ENCODE peak calls at places on chromosomes 6 and 20, in seven cellular contexts. One of them, this sample, is unnamed.

GRCh38 chr6:26022166-26022510 is 59.5 kb downstream of the TRIM38 start:
- DNase-seq in SK-N-SH: peak; percentile 45
- DNase-seq in OCI-LY7: peak; percentile 88
- DNase-seq in HCT116: peak; percentile 71
- DNase-seq in hepatocyte: peak; percentile 82
- DNase-seq in neural progenitor cell: peak; percentile 60
- DNase-seq in GM23338: peak; percentile 67
- DNase-seq in this sample: peak; percentile 55

GRCh38 chr20:20083796-20084195 is 31.5 kb downstream of the CFAP61 start:
- DNase-seq in OCI-LY7: peak; percentile 48
- DNase-seq in hepatocyte: peak; percentile 54
- DNase-seq in SK-N-SH: peak; percentile 31
- DNase-seq in HCT116: peak; percentile 19
- DNase-seq in neural progenitor cell: peak; percentile 58
- DNase-seq in GM23338: peak; percentile 82
- DNase-seq in this sample: peak; percentile 64

GRCh38 chr20:63002511-63002910 is 4.3 kb downstream of the BHLHE23 start:
- DNase-seq in HCT116: no peak
- DNase-seq in neural progenitor cell: no peak
- DNase-seq in GM23338: no peak
- DNase-seq in OCI-LY7: no peak
- DNase-seq in SK-N-SH: no peak
- DNase-seq in hepatocyte: no peak
- DNase-seq in this sample: no peak

GRCh38 chr6:97009781-97010492 is 85.4 kb downstream of the KLHL32 start:
- DNase-seq in GM23338: no peak
- DNase-seq in HCT116: no peak
- DNase-seq in SK-N-SH: no peak
- DNase-seq in OCI-LY7: no peak
- DNase-seq in hepatocyte: no peak
- DNase-seq in neural progenitor cell: no peak
- DNase-seq in this sample: no peak

GRCh38 chr6:21375206-21375605 is 218.3 kb upstream of the SOX4 start:
- DNase-seq in GM23338: no peak
- DNase-seq in HCT116: no peak
- DNase-seq in SK-N-SH: no peak
- DNase-seq in OCI-LY7: no peak
- DNase-seq in hepatocyte: no peak
- DNase-seq in neural progenitor cell: no peak
- DNase-seq in this sample: no peak

GRCh38 chr6:14441371-14441781 is 323.8 kb downstream of the CD83 start:
- DNase-seq in neural progenitor cell: peak; percentile 87
- DNase-seq in OCI-LY7: no peak
- DNase-seq in HCT116: no peak
- DNase-seq in hepatocyte: no peak
- DNase-seq in GM23338: no peak
- DNase-seq in SK-N-SH: no peak
- DNase-seq in this sample: no peak

GRCh38 chr6:84618836-84619235 is 145.6 kb downstream of the TBX18 start:
- DNase-seq in hepatocyte: no peak
- DNase-seq in neural progenitor cell: peak; percentile 67
- DNase-seq in HCT116: no peak
- DNase-seq in GM23338: peak; percentile 62
- DNase-seq in OCI-LY7: no peak
- DNase-seq in SK-N-SH: no peak
- DNase-seq in this sample: no peak

GRCh38 chr6:167588181-167588919 is 238.4 kb upstream of the AFDN start:
- DNase-seq in OCI-LY7: no peak
- DNase-seq in neural progenitor cell: no peak
- DNase-seq in HCT116: no peak
- DNase-seq in hepatocyte: no peak
- DNase-seq in GM23338: no peak
- DNase-seq in SK-N-SH: no peak
- DNase-seq in this sample: no peak

GRCh38 chr6:111686249-111686997 is 80.7 kb upstream of the TRAF3IP2 start:
- DNase-seq in HCT116: no peak
- DNase-seq in hepatocyte: no peak
- DNase-seq in GM23338: peak; percentile 38
- DNase-seq in OCI-LY7: no peak
- DNase-seq in neural progenitor cell: peak; percentile 90
- DNase-seq in SK-N-SH: peak; percentile 50
- DNase-seq in this sample: no peak

GRCh38 chr6:142757827-142758226 is 187.1 kb downstream of the HIVEP2 start:
- DNase-seq in SK-N-SH: no peak
- DNase-seq in neural progenitor cell: no peak
- DNase-seq in HCT116: no peak
- DNase-seq in GM23338: no peak
- DNase-seq in OCI-LY7: no peak
- DNase-seq in hepatocyte: no peak
- DNase-seq in this sample: no peak
- TF ChIP-seq EZH2phosphoT487 in SK-N-SH: no peak
- TF ChIP-seq EZH2phosphoT487 in neural progenitor cell: no peak
- TF ChIP-seq EZH2phosphoT487 in HCT116: no peak
- TF ChIP-seq EZH2phosphoT487 in GM23338: no peak
- TF ChIP-seq EZH2phosphoT487 in OCI-LY7: no peak
- TF ChIP-seq EZH2phosphoT487 in hepatocyte: no peak
- TF ChIP-seq EZH2phosphoT487 in this sample: no peak

GRCh38 chr6:104954091-104954797 is 2.7 kb upstream of the LIN28B start:
- DNase-seq in HCT116: no peak
- DNase-seq in neural progenitor cell: peak; percentile 49
- DNase-seq in OCI-LY7: no peak
- DNase-seq in GM23338: peak; percentile 56
- DNase-seq in hepatocyte: no peak
- DNase-seq in SK-N-SH: no peak
- DNase-seq in this sample: no peak
- H3K4me3 ChIP-seq in HCT116: no peak overlapping the region
- H3K4me3 ChIP-seq in neural progenitor cell: peak overlapping the region; percentile 65
- H3K4me3 ChIP-seq in OCI-LY7: no peak overlapping the region
- H3K4me3 ChIP-seq in GM23338: peak overlapping the region; percentile 57
- H3K4me3 ChIP-seq in hepatocyte: no peak overlapping the region
- H3K4me3 ChIP-seq in SK-N-SH: no peak overlapping the region
- H3K4me3 ChIP-seq in this sample: no peak overlapping the region

DNA sequence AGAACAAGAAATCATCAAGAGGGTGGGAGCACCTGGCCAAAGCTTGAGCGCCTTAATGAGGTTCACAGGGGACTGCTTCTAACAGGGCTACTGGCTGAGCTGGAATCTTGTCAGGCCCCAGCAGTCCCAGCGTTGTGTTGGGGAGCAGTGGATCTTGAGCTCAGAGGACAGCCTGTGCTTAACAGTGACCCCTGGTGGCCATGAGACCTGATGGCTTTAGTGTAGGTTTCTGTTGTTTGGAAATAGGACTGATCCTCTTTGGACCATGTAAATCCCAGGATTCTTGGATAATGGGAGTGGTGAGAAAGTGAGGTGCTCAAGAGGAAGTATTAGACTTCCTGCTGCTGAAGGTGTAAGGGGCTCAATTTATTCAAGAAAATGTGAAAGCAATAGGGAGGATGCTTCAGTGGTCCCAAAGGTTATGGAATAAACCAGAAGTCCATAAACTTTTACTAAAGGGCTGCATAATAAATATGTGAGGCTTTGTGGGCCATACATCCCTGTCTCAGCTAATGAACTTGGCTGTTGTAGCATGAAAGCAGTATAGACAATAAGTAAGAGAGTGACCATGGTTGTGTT is 216.2 kb downstream of the NFATC2 start:
- DNase-seq in GM23338: peak; percentile 84
- DNase-seq in OCI-LY7: peak; percentile 10
- DNase-seq in SK-N-SH: peak; percentile 52
- DNase-seq in neural progenitor cell: peak; percentile 82
- DNase-seq in hepatocyte: peak; percentile 71
- DNase-seq in HCT116: peak; percentile 54
- DNase-seq in this sample: peak; percentile 51
- TF ChIP-seq CTCF in GM23338: peak; percentile 78
- TF ChIP-seq CTCF in OCI-LY7: peak; percentile 68
- TF ChIP-seq CTCF in SK-N-SH: peak; percentile 52
- TF ChIP-seq CTCF in neural progenitor cell: peak; percentile 85
- TF ChIP-seq CTCF in hepatocyte: peak; percentile 58
- TF ChIP-seq CTCF in HCT116: peak; percentile 86
- TF ChIP-seq CTCF in this sample: peak; percentile 89

DNA sequence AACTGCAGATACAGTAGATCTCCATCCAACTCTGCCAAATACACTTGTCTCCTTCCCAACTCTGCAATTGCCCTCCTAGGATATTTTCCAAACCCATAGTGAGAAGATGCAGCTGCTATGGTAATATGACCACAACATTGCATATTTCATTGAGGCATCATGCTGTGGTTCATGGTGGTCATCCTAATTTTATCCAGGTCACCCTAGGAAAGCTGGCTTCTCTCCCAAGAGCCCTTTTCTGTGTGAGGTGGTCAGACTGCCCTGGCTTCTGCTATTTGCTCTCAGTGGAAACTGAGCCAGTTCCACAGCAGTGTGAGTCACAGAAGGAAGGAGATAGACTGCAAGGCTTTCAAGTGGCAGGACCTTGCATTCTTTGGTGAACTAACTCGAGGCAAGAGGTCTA is 5.5 kb downstream of the OGFRL1 start:
- DNase-seq in OCI-LY7: no peak
- DNase-seq in hepatocyte: no peak
- DNase-seq in HCT116: no peak
- DNase-seq in neural progenitor cell: no peak
- DNase-seq in SK-N-SH: no peak
- DNase-seq in GM23338: no peak
- DNase-seq in this sample: no peak
- TF ChIP-seq EZH2phosphoT487 in OCI-LY7: no peak
- TF ChIP-seq EZH2phosphoT487 in hepatocyte: no peak
- TF ChIP-seq EZH2phosphoT487 in HCT116: no peak
- TF ChIP-seq EZH2phosphoT487 in neural progenitor cell: no peak
- TF ChIP-seq EZH2phosphoT487 in SK-N-SH: no peak
- TF ChIP-seq EZH2phosphoT487 in GM23338: no peak
- TF ChIP-seq EZH2phosphoT487 in this sample: no peak

DNA sequence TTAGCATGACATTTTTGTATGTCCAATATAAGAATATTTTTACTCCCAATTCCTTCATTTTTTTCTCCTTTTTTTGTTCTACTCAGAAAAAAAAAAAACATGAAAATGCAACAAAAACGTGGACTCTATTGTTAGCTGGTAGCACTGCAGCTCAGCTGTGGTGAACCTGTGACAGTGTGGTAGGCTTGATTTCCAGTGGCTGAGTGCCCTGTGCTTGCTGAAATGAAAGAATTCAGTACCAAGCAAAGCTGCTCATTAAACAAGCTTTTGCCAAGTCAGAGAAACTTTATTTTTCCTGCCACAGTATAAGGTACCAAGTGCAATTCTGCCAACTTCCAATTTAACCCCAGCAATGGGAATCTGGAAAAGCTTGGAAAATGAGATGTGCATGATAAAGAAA is 215.1 kb downstream of the SLC35F1 start:
- DNase-seq in neural progenitor cell: no peak
- DNase-seq in SK-N-SH: no peak
- DNase-seq in GM23338: no peak
- DNase-seq in hepatocyte: no peak
- DNase-seq in HCT116: no peak
- DNase-seq in OCI-LY7: no peak
- DNase-seq in this sample: no peak
- H3K4me3 ChIP-seq in neural progenitor cell: no peak overlapping the region
- H3K4me3 ChIP-seq in SK-N-SH: no peak overlapping the region
- H3K4me3 ChIP-seq in GM23338: no peak overlapping the region
- H3K4me3 ChIP-seq in hepatocyte: no peak overlapping the region
- H3K4me3 ChIP-seq in HCT116: no peak overlapping the region
- H3K4me3 ChIP-seq in OCI-LY7: no peak overlapping the region
- H3K4me3 ChIP-seq in this sample: no peak overlapping the region

DNA sequence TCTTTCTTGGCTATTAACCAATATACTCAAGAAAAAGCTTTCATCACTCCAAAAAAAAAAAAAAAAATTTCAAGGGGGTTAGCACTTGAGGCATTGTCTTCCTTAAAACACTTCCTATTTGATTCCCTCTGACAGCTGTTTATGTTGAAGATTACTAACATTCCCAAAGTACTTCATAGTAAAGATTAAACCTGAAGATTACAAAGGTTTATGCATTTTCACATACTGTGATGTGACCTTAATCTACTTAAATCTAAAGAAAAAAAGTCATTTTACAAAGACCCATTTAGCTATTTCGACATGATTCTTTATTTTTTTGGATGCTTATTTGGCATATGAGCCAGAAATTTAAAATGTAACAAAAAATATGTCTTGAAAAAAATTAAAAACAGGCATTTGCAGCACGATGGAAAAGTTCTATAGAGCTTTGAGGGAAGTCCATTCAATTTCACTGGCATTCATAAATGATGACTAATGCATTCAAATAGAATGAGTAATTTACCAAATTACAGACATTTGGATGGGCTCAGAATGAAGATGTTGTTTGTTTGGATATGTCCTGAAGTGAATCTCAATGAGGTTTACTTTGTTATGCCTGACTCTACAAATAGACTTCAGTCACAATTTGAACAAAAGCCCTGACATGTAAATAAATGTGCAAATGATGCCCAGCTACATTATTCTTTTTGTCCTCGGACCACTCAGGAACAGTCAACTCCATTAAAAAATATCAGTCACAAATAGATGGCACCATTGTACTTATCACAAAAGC is 674.6 kb upstream of the MARCKS start:
- DNase-seq in hepatocyte: no peak
- DNase-seq in OCI-LY7: no peak
- DNase-seq in HCT116: no peak
- DNase-seq in SK-N-SH: no peak
- DNase-seq in GM23338: no peak
- DNase-seq in neural progenitor cell: no peak
- DNase-seq in this sample: no peak
- TF ChIP-seq CTCF in hepatocyte: no peak
- TF ChIP-seq CTCF in OCI-LY7: no peak
- TF ChIP-seq CTCF in HCT116: no peak
- TF ChIP-seq CTCF in SK-N-SH: peak; percentile 41
- TF ChIP-seq CTCF in GM23338: no peak
- TF ChIP-seq CTCF in neural progenitor cell: no peak
- TF ChIP-seq CTCF in this sample: no peak

GRCh38 chr20:44737116-44737515 is 8.5 kb upstream of the KCNK15 start:
- DNase-seq in OCI-LY7: no peak
- DNase-seq in HCT116: no peak
- DNase-seq in SK-N-SH: no peak
- DNase-seq in hepatocyte: no peak
- DNase-seq in neural progenitor cell: no peak
- DNase-seq in GM23338: no peak
- DNase-seq in this sample: no peak

GRCh38 chr20:44735816-44736169 is 9.9 kb upstream of the KCNK15 start:
- DNase-seq in hepatocyte: no peak
- DNase-seq in SK-N-SH: no peak
- DNase-seq in neural progenitor cell: no peak
- DNase-seq in OCI-LY7: no peak
- DNase-seq in GM23338: no peak
- DNase-seq in HCT116: no peak
- DNase-seq in this sample: no peak

GRCh38 chr20:44736170-44737021 is 9.3 kb upstream of the KCNK15 start:
- DNase-seq in neural progenitor cell: peak; percentile 81
- DNase-seq in HCT116: peak; percentile 89
- DNase-seq in OCI-LY7: peak; percentile 88
- DNase-seq in SK-N-SH: no peak
- DNase-seq in GM23338: peak; percentile 95
- DNase-seq in hepatocyte: peak; percentile 78
- DNase-seq in this sample: peak; percentile 57

GRCh38 chr20:44733341-44734069 is 12.2 kb upstream of the KCNK15 start:
- DNase-seq in neural progenitor cell: peak; percentile 81
- DNase-seq in SK-N-SH: peak; percentile 71
- DNase-seq in OCI-LY7: peak; percentile 68
- DNase-seq in GM23338: peak; percentile 88
- DNase-seq in HCT116: peak; percentile 51
- DNase-seq in hepatocyte: peak; percentile 85
- DNase-seq in this sample: peak; percentile 59

DNA sequence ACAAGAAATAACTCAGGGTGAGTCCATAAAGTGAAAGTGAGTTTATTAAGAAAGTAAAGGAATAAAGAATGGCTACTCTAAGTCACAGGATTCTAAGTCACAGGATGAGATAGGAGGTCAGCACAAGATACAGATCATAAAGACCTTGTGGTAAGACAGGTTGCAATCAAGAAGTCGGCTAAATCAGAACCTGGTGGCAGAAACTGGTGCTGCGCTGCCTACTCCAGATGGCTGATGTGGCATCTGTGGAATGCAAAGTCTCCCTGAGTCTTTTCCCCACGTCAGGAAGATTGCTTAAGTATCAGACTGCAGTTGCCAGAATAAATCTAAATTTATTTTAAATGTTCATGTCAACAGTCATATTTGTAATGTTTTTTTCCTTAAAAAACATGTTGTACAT is 10.7 kb upstream of the KCNK15 start:
- DNase-seq in GM23338: peak; percentile 82
- DNase-seq in OCI-LY7: no peak
- DNase-seq in SK-N-SH: no peak
- DNase-seq in HCT116: no peak
- DNase-seq in neural progenitor cell: peak; percentile 47
- DNase-seq in hepatocyte: peak; percentile 38
- DNase-seq in this sample: no peak
- TF ChIP-seq EZH2phosphoT487 in GM23338: no peak
- TF ChIP-seq EZH2phosphoT487 in OCI-LY7: no peak
- TF ChIP-seq EZH2phosphoT487 in SK-N-SH: no peak
- TF ChIP-seq EZH2phosphoT487 in HCT116: no peak
- TF ChIP-seq EZH2phosphoT487 in neural progenitor cell: no peak
- TF ChIP-seq EZH2phosphoT487 in hepatocyte: no peak
- TF ChIP-seq EZH2phosphoT487 in this sample: no peak

This sample was measured in MM.1S.